ENCODE peak calls at places on chromosomes 16 and 17, in six cellular contexts. One of them, this sample, is unnamed.

GRCh38 chr16:30934827-30935557 is 11.6 kb downstream of the FBXL19 start:
- DNase-seq in neural progenitor cell: peak
- DNase-seq in activated T-cell treated with anti-CD3 and anti-CD28 coated beads, Interleukin-2, amount 50 U/mL, for 4 hours: no peak
- DNase-seq in NCI-H1048: no peak
- DNase-seq in renal cortical epithelial cell: peak
- DNase-seq in GDM1: peak
- DNase-seq in this sample: no peak

GRCh38 chr17:57455063-57455914 is 199.0 kb downstream of the MSI2 start:
- DNase-seq in neural progenitor cell: no peak
- DNase-seq in activated T-cell treated with anti-CD3 and anti-CD28 coated beads, Interleukin-2, amount 50 U/mL, for 4 hours: peak
- DNase-seq in NCI-H1048: no peak
- DNase-seq in renal cortical epithelial cell: no peak
- DNase-seq in GDM1: peak
- DNase-seq in this sample: no peak

GRCh38 chr17:31580331-31581021 is 189.0 kb downstream of the RAB11FIP4 start:
- DNase-seq in neural progenitor cell: no peak
- DNase-seq in activated T-cell treated with anti-CD3 and anti-CD28 coated beads, Interleukin-2, amount 50 U/mL, for 4 hours: no peak
- DNase-seq in NCI-H1048: no peak
- DNase-seq in renal cortical epithelial cell: peak
- DNase-seq in GDM1: no peak
- DNase-seq in this sample: no peak

GRCh38 chr16:19177111-19177747 is 9.2 kb downstream of the SYT17 start:
- DNase-seq in neural progenitor cell: no peak
- DNase-seq in activated T-cell treated with anti-CD3 and anti-CD28 coated beads, Interleukin-2, amount 50 U/mL, for 4 hours: no peak
- DNase-seq in NCI-H1048: no peak
- DNase-seq in renal cortical epithelial cell: no peak
- DNase-seq in GDM1: no peak
- DNase-seq in this sample: no peak

GRCh38 chr17:4733073-4733531 is 1.9 kb downstream of the MED11 start:
- DNase-seq in neural progenitor cell: no peak
- DNase-seq in activated T-cell treated with anti-CD3 and anti-CD28 coated beads, Interleukin-2, amount 50 U/mL, for 4 hours: no peak
- DNase-seq in NCI-H1048: no peak
- DNase-seq in renal cortical epithelial cell: no peak
- DNase-seq in GDM1: peak
- DNase-seq in this sample: no peak

GRCh38 chr16:50261707-50262235 is 4.6 kb upstream of the ADCY7 start:
- DNase-seq in neural progenitor cell: no peak
- DNase-seq in activated T-cell treated with anti-CD3 and anti-CD28 coated beads, Interleukin-2, amount 50 U/mL, for 4 hours: no peak
- DNase-seq in NCI-H1048: no peak
- DNase-seq in renal cortical epithelial cell: no peak
- DNase-seq in GDM1: no peak
- DNase-seq in this sample: no peak

GRCh38 chr16:49324703-49325102 is 43.1 kb upstream of the CBLN1 start:
- DNase-seq in neural progenitor cell: no peak
- DNase-seq in activated T-cell treated with anti-CD3 and anti-CD28 coated beads, Interleukin-2, amount 50 U/mL, for 4 hours: no peak
- DNase-seq in NCI-H1048: no peak
- DNase-seq in renal cortical epithelial cell: no peak
- DNase-seq in GDM1: no peak
- DNase-seq in this sample: no peak

GRCh38 chr16:87489434-87490045 is 3.3 kb downstream of the ZCCHC14 start:
- DNase-seq in neural progenitor cell: no peak
- DNase-seq in activated T-cell treated with anti-CD3 and anti-CD28 coated beads, Interleukin-2, amount 50 U/mL, for 4 hours: no peak
- DNase-seq in NCI-H1048: no peak
- DNase-seq in renal cortical epithelial cell: no peak
- DNase-seq in GDM1: no peak
- DNase-seq in this sample: no peak

GRCh38 chr17:73232587-73233373 is 28.9 kb downstream of the CPSF4L start:
- DNase-seq in neural progenitor cell: peak
- DNase-seq in activated T-cell treated with anti-CD3 and anti-CD28 coated beads, Interleukin-2, amount 50 U/mL, for 4 hours: no peak
- DNase-seq in NCI-H1048: no peak
- DNase-seq in renal cortical epithelial cell: no peak
- DNase-seq in GDM1: no peak
- DNase-seq in this sample: no peak

GRCh38 chr17:70107441-70107840 is 32.4 kb downstream of the KCNJ16 start:
- DNase-seq in neural progenitor cell: no peak
- DNase-seq in activated T-cell treated with anti-CD3 and anti-CD28 coated beads, Interleukin-2, amount 50 U/mL, for 4 hours: no peak
- DNase-seq in NCI-H1048: no peak
- DNase-seq in renal cortical epithelial cell: no peak
- DNase-seq in GDM1: no peak
- DNase-seq in this sample: no peak

GRCh38 chr17:45098869-45099616 is 33.3 kb downstream of the PLCD3 start:
- DNase-seq in neural progenitor cell: peak
- DNase-seq in activated T-cell treated with anti-CD3 and anti-CD28 coated beads, Interleukin-2, amount 50 U/mL, for 4 hours: peak
- DNase-seq in NCI-H1048: peak
- DNase-seq in renal cortical epithelial cell: peak
- DNase-seq in GDM1: peak
- DNase-seq in this sample: no peak

GRCh38 chr17:60573139-60573975 is 26.6 kb upstream of the PPM1D start:
- DNase-seq in neural progenitor cell: no peak
- DNase-seq in activated T-cell treated with anti-CD3 and anti-CD28 coated beads, Interleukin-2, amount 50 U/mL, for 4 hours: no peak
- DNase-seq in NCI-H1048: no peak
- DNase-seq in renal cortical epithelial cell: peak
- DNase-seq in GDM1: no peak
- DNase-seq in this sample: no peak

GRCh38 chr17:34580685-34581445 is 1.5 kb downstream of the TMEM132E start:
- DNase-seq in neural progenitor cell: peak
- DNase-seq in activated T-cell treated with anti-CD3 and anti-CD28 coated beads, Interleukin-2, amount 50 U/mL, for 4 hours: no peak
- DNase-seq in NCI-H1048: no peak
- DNase-seq in renal cortical epithelial cell: no peak
- DNase-seq in GDM1: no peak
- DNase-seq in this sample: no peak

GRCh38 chr16:74449470-74449869 is 28.2 kb upstream of the CLEC18B start:
- DNase-seq in neural progenitor cell: no peak
- DNase-seq in activated T-cell treated with anti-CD3 and anti-CD28 coated beads, Interleukin-2, amount 50 U/mL, for 4 hours: no peak
- DNase-seq in NCI-H1048: no peak
- DNase-seq in renal cortical epithelial cell: no peak
- DNase-seq in GDM1: no peak
- DNase-seq in this sample: no peak

GRCh38 chr16:12095275-12096161 is 119.0 kb downstream of the SNX29 start:
- DNase-seq in neural progenitor cell: peak
- DNase-seq in activated T-cell treated with anti-CD3 and anti-CD28 coated beads, Interleukin-2, amount 50 U/mL, for 4 hours: peak
- DNase-seq in NCI-H1048: no peak
- DNase-seq in renal cortical epithelial cell: peak
- DNase-seq in GDM1: peak
- DNase-seq in this sample: no peak

GRCh38 chr16:50172195-50172922 is 19.3 kb downstream of the TENT4B start:
- DNase-seq in neural progenitor cell: no peak
- DNase-seq in activated T-cell treated with anti-CD3 and anti-CD28 coated beads, Interleukin-2, amount 50 U/mL, for 4 hours: no peak
- DNase-seq in NCI-H1048: no peak
- DNase-seq in renal cortical epithelial cell: no peak
- DNase-seq in GDM1: no peak
- DNase-seq in this sample: no peak

GRCh38 chr17:2024572-2025219 is 438 bp downstream of the RTN4RL1 start:
- DNase-seq in neural progenitor cell: no peak
- DNase-seq in activated T-cell treated with anti-CD3 and anti-CD28 coated beads, Interleukin-2, amount 50 U/mL, for 4 hours: no peak
- DNase-seq in NCI-H1048: no peak
- DNase-seq in renal cortical epithelial cell: no peak
- DNase-seq in GDM1: no peak
- DNase-seq in this sample: no peak

GRCh38 chr17:17959520-17960361 is 12.5 kb downstream of the TOM1L2 start:
- DNase-seq in neural progenitor cell: no peak
- DNase-seq in activated T-cell treated with anti-CD3 and anti-CD28 coated beads, Interleukin-2, amount 50 U/mL, for 4 hours: no peak
- DNase-seq in NCI-H1048: no peak
- DNase-seq in renal cortical epithelial cell: peak
- DNase-seq in GDM1: no peak
- DNase-seq in this sample: no peak

This sample was measured in SK-N-MC.